ENCODE peak calls at places on chromosomes 12 and 14, in four cellular contexts. Q is NCI-H2029, A is GDM1, K is WTC11. J is an unnamed sample.

GRCh38 chr14:39368261-39368959 is 63.8 kb downstream of the FBXO33 start:
- DNase-seq in Q (peak; percentile 10), A (peak; percentile 11), K (peak; percentile 75), J (peak; percentile 45)

GRCh38 chr12:89678225-89678624 is 30.4 kb downstream of the ATP2B1 start:
- DNase-seq in Q (no peak), A (no peak), K (no peak), J (no peak)

GRCh38 chr12:83864064-83864463 is 1048.5 kb downstream of the SLC6A15 start:
- DNase-seq in Q (no peak), A (no peak), K (no peak), J (no peak)

GRCh38 chr12:25433024-25433423 is 120.1 kb downstream of the LMNTD1 start:
- DNase-seq in Q (no peak), A (no peak), K (no peak), J (no peak)

GRCh38 chr14:25050494-25051170 is 685 bp upstream of the STXBP6 start:
- DNase-seq in Q (peak; percentile 70), A (no peak), K (no peak), J (no peak)

GRCh38 chr14:103189481-103190470 is 66.5 kb downstream of the TNFAIP2 start:
- DNase-seq in Q (no peak), A (no peak), K (peak; percentile 24), J (no peak)

GRCh38 chr14:90093942-90094595 is 32.3 kb downstream of the KCNK13 start:
- DNase-seq in Q (peak; percentile 17), A (no peak), K (no peak), J (no peak)

GRCh38 chr12:26319511-26319910 is 124.1 kb downstream of the SSPN start:
- DNase-seq in Q (no peak), A (no peak), K (no peak), J (no peak)

GRCh38 chr12:121893901-121894540 is 5.4 kb downstream of the PSMD9 start:
- DNase-seq in Q (peak; percentile 15), A (no peak), K (no peak), J (no peak)

GRCh38 chr12:1500095-1500801 is 94.1 kb downstream of the FBXL14 start:
- DNase-seq in Q (no peak), A (no peak), K (no peak), J (peak; percentile 18)

GRCh38 chr14:103084021-103084919 is at the start of gene LBHD2:
- DNase-seq in Q (no peak), A (no peak), K (peak; percentile 32), J (no peak)